ENCODE peak calls at places on chromosomes 6 and 20, in five cellular contexts. J, R, F, H and C are unnamed samples.
A peak's percentile ranks its signal among the peaks of the same experiment; 100 is the strongest.

GRCh38 chr6:31529329-31530150 is 778 bp downstream of the MCCD1 start:
- DNase-seq in J (no peak), R (no peak), F (no peak), H (no peak), C (no peak)

GRCh38 chr20:34293119-34293518 is 10.0 kb downstream of the AHCY start:
- DNase-seq in J (no peak), R (no peak), F (no peak), H (no peak), C (no peak)

GRCh38 chr6:127796713-127797112 is 104.1 kb downstream of the THEMIS start:
- DNase-seq in J (no peak), R (no peak), F (no peak), H (no peak), C (no peak)

GRCh38 chr6:154624038-154624599 is 109.1 kb upstream of the SCAF8 start:
- DNase-seq in J (no peak), R (no peak), F (no peak), H (no peak), C (no peak)

GRCh38 chr6:138250053-138250452 is 31.8 kb upstream of the PBOV1 start:
- DNase-seq in J (no peak), R (no peak), F (no peak), H (no peak), C (no peak)

GRCh38 chr6:123306334-123306733 is 310.3 kb downstream of the CLVS2 start:
- DNase-seq in J (no peak), R (no peak), F (no peak), H (no peak), C (no peak)

GRCh38 chr6:21827425-21828192 is 234.1 kb downstream of the SOX4 start:
- DNase-seq in J (no peak), R (no peak), F (no peak), H (no peak), C (no peak)

GRCh38 chr6:42774201-42774600 is 7.7 kb upstream of the BICRAL start:
- DNase-seq in J (no peak), R (no peak), F (no peak), H (no peak), C (no peak)

GRCh38 chr6:151018035-151018434 is 152.5 kb downstream of the MTHFD1L start:
- DNase-seq in J (peak; percentile 49), R (no peak), F (no peak), H (no peak), C (no peak)

GRCh38 chr20:58746551-58747399 is 54.2 kb downstream of the NPEPL1 start:
- DNase-seq in J (no peak), R (no peak), F (no peak), H (no peak), C (peak; percentile 22)

GRCh38 chr20:32251470-32251869 is 26.0 kb upstream of the KIF3B start:
- DNase-seq in J (no peak), R (no peak), F (no peak), H (no peak), C (no peak)

GRCh38 chr20:61949363-61949713 is 116.3 kb downstream of the TAF4 start:
- DNase-seq in J (no peak), R (no peak), F (peak; percentile 46), H (no peak), C (peak; percentile 56)

GRCh38 chr6:158836625-158837311 is 17.6 kb upstream of the EZR start:
- DNase-seq in J (no peak), R (no peak), F (no peak), H (no peak), C (no peak)

GRCh38 chr6:159809149-159809548 is 9.1 kb downstream of the PNLDC1 start:
- DNase-seq in J (no peak), R (no peak), F (no peak), H (no peak), C (no peak)

GRCh38 chr20:1301031-1301529 is 27.9 kb downstream of the SDCBP2 start:
- DNase-seq in J (peak; percentile 77), R (no peak), F (peak; percentile 21), H (peak; percentile 57), C (no peak)

GRCh38 chr20:45060341-45060740 is 40.6 kb downstream of the KCNS1 start:
- DNase-seq in J (peak; percentile 13), R (no peak), F (no peak), H (no peak), C (no peak)

GRCh38 chr6:138817799-138818198 is 21.9 kb downstream of the ECT2L start:
- DNase-seq in J (peak; percentile 78), R (peak; percentile 49), F (peak; percentile 83), H (peak; percentile 93), C (peak; percentile 70)

GRCh38 chr20:51678041-51678697 is 90.0 kb downstream of the ATP9A start:
- DNase-seq in J (no peak), R (no peak), F (no peak), H (no peak), C (no peak)

GRCh38 chr6:116316772-116317467 is 37.2 kb upstream of the TSPYL1 start:
- DNase-seq in J (no peak), R (no peak), F (no peak), H (no peak), C (no peak)

GRCh38 chr20:40646321-40647212 is 42.5 kb downstream of the MAFB start:
- DNase-seq in J (no peak), R (no peak), F (no peak), H (no peak), C (no peak)

GRCh38 chr6:118680452-118681095 is 29.2 kb upstream of the CEP85L start:
- DNase-seq in J (no peak), R (no peak), F (no peak), H (no peak), C (no peak)